ENCODE peak calls at places on chromosomes 3 and 15, in seven cellular contexts. E, K, A, U, L, O and B are unnamed samples.

GRCh38 chr15:90643301-90643632 is 73.9 kb upstream of the BLM start:
- DNase-seq in E (no peak), K (no peak), A (no peak), U (no peak), L (no peak), O (no peak), B (no peak)

GRCh38 chr3:149507491-149508324 is 33.2 kb downstream of the TM4SF4 start:
- DNase-seq in E (peak; percentile 38), K (no peak), A (no peak), U (no peak), L (no peak), O (no peak), B (no peak)

GRCh38 chr3:127112796-127113570 is 79.9 kb upstream of the PRR23E start:
- DNase-seq in E (no peak), K (no peak), A (no peak), U (no peak), L (no peak), O (no peak), B (no peak)

GRCh38 chr3:171865191-171865865 is 22.2 kb downstream of the TMEM212 start:
- DNase-seq in E (no peak), K (no peak), A (no peak), U (no peak), L (no peak), O (no peak), B (no peak)

GRCh38 chr3:134754768-134755559 is 40.1 kb upstream of the EPHB1 start:
- DNase-seq in E (peak; percentile 85), K (peak; percentile 10), A (no peak), U (no peak), L (peak; percentile 3), O (peak; percentile 79), B (peak; percentile 67)

GRCh38 chr3:148450819-148451218 is 246.9 kb upstream of the AGTR1 start:
- DNase-seq in E (no peak), K (no peak), A (no peak), U (no peak), L (no peak), O (no peak), B (no peak)

GRCh38 chr15:91928676-91929075 is 75.2 kb downstream of the SLCO3A1 start:
- DNase-seq in E (no peak), K (no peak), A (no peak), U (no peak), L (no peak), O (no peak), B (no peak)

GRCh38 chr3:122560680-122561079 is 3.4 kb downstream of the PARP9 start:
- DNase-seq in E (peak; percentile 62), K (peak; percentile 51), A (peak; percentile 15), U (peak; percentile 36), L (peak; percentile 72), O (peak; percentile 40), B (peak; percentile 77)

GRCh38 chr15:33547876-33548275 is 237.1 kb downstream of the RYR3 start:
- DNase-seq in E (peak; percentile 45), K (no peak), A (no peak), U (peak; percentile 32), L (no peak), O (peak; percentile 56), B (no peak)

GRCh38 chr3:175198991-175199390 is 339.9 kb downstream of the NAALADL2 start:
- DNase-seq in E (no peak), K (no peak), A (no peak), U (no peak), L (no peak), O (no peak), B (no peak)

GRCh38 chr15:99416191-99417188 is 149.3 kb upstream of the MEF2A start:
- DNase-seq in E (no peak), K (no peak), A (no peak), U (no peak), L (no peak), O (peak; percentile 52), B (no peak)

GRCh38 chr15:40928351-40928974 is 677 bp upstream of the DLL4 start:
- DNase-seq in E (no peak), K (no peak), A (no peak), U (no peak), L (no peak), O (peak; percentile 96), B (no peak)

GRCh38 chr3:53703630-53704362 is 142.4 kb downstream of the CHDH start:
- DNase-seq in E (no peak), K (no peak), A (no peak), U (no peak), L (no peak), O (no peak), B (no peak)

GRCh38 chr3:12719984-12720656 is 38.9 kb downstream of the TMEM40 start:
- DNase-seq in E (peak; percentile 92), K (peak; percentile 75), A (peak; percentile 44), U (peak; percentile 85), L (peak; percentile 73), O (peak; percentile 83), B (peak; percentile 84)

GRCh38 chr15:98649621-98649995 is 1.3 kb downstream of the IGF1R start:
- DNase-seq in E (peak; percentile 49), K (no peak), A (peak; percentile 26), U (peak; percentile 52), L (peak; percentile 48), O (peak; percentile 67), B (no peak)

GRCh38 chr3:125960066-125960424 is 8.9 kb upstream of the ROPN1B start:
- DNase-seq in E (no peak), K (no peak), A (no peak), U (no peak), L (no peak), O (peak; percentile 36), B (no peak)

GRCh38 chr3:110814170-110815007 is 257.2 kb upstream of the NECTIN3 start:
- DNase-seq in E (peak; percentile 40), K (peak; percentile 93), A (no peak), U (no peak), L (no peak), O (no peak), B (no peak)

GRCh38 chr15:34713635-34714034 is 41.2 kb downstream of the GJD2 start:
- DNase-seq in E (no peak), K (no peak), A (no peak), U (no peak), L (no peak), O (no peak), B (no peak)

GRCh38 chr15:74060251-74060650 is 22.1 kb downstream of the GOLGA6A start:
- DNase-seq in E (no peak), K (no peak), A (no peak), U (no peak), L (no peak), O (no peak), B (no peak)

GRCh38 chr3:33039628-33040027 is 57.3 kb downstream of the GLB1 start:
- DNase-seq in E (no peak), K (no peak), A (no peak), U (no peak), L (no peak), O (no peak), B (no peak)

GRCh38 chr15:67329984-67330733 is 75.6 kb downstream of the IQCH start:
- DNase-seq in E (no peak), K (no peak), A (no peak), U (no peak), L (no peak), O (no peak), B (no peak)

GRCh38 chr3:127738192-127738840 is 65.6 kb downstream of the ABTB1 start:
- DNase-seq in E (no peak), K (no peak), A (no peak), U (no peak), L (no peak), O (no peak), B (no peak)

GRCh38 chr15:57680021-57680420 is 26.5 kb upstream of the POLR2M start:
- DNase-seq in E (peak; percentile 76), K (no peak), A (no peak), U (no peak), L (no peak), O (no peak), B (no peak)

GRCh38 chr3:50095352-50095998 is 6.8 kb downstream of the RBM5 start:
- DNase-seq in E (no peak), K (no peak), A (no peak), U (no peak), L (no peak), O (no peak), B (no peak)

GRCh38 chr3:69428657-69429255 is 42.9 kb upstream of the FRMD4B start:
- DNase-seq in E (no peak), K (no peak), A (no peak), U (no peak), L (no peak), O (no peak), B (no peak)

GRCh38 chr3:11085078-11085840 is 69.0 kb upstream of the HRH1 start:
- DNase-seq in E (peak; percentile 66), K (no peak), A (no peak), U (no peak), L (no peak), O (no peak), B (no peak)

GRCh38 chr3:28743843-28744242 is 395.2 kb upstream of the AZI2 start:
- DNase-seq in E (no peak), K (no peak), A (no peak), U (no peak), L (no peak), O (no peak), B (no peak)

GRCh38 chr3:127487196-127487595 is 103.3 kb downstream of the TPRA1 start:
- DNase-seq in E (peak; percentile 2), K (no peak), A (no peak), U (peak; percentile 3), L (no peak), O (no peak), B (no peak)